ENCODE peak calls at places on chromosomes 13 and 19, in six cellular contexts. Z is hepatic stellate cell; F is AG04450; V is stimulated activated effector memory CD8-positive, alpha-beta T cell treated with anti-CD3 and anti-CD28 coated beads, Interleukin-12 subunit alpha, Interleukin-12 subunit beta, amount 100 ng/mL, for 72 hours; P is lung; M is GM12864. E is an unnamed sample.

GRCh38 chr13:111006508-111007031 is 91.7 kb upstream of the ANKRD10 start:
- DNase-seq in V (no peak), F (no peak), Z (peak), P (peak), M (no peak), E (peak)

GRCh38 chr19:12884926-12885748 is 1.9 kb downstream of the KLF1 start:
- DNase-seq in P (peak), Z (peak), V (peak), M (peak), F (no peak), E (no peak)

GRCh38 chr19:46192990-46193650 is 36.4 kb upstream of the IGFL1 start:
- DNase-seq in P (no peak), M (no peak), F (no peak), Z (peak), V (no peak), E (no peak)

GRCh38 chr13:99227331-99227900 is 26.8 kb downstream of the UBAC2 start:
- DNase-seq in Z (no peak), V (no peak), F (no peak), M (no peak), P (no peak), E (no peak)

GRCh38 chr19:38769635-38770211 is 3.6 kb downstream of the LGALS7 start:
- DNase-seq in V (peak), Z (peak), F (peak), P (peak), M (peak), E (peak)

GRCh38 chr13:113969311-113969972 is 4.4 kb downstream of the C13orf46 start:
- DNase-seq in V (no peak), M (no peak), Z (no peak), P (no peak), F (no peak), E (no peak)

GRCh38 chr19:4449022-4449825 is 8.4 kb downstream of the UBXN6 start:
- DNase-seq in Z (no peak), V (no peak), F (no peak), M (no peak), P (no peak), E (no peak)

GRCh38 chr13:102569488-102569887 is 27.3 kb upstream of the TPP2 start:
- DNase-seq in P (no peak), M (no peak), Z (peak), F (no peak), V (no peak), E (peak)

GRCh38 chr19:36573948-36574726 is 1.0 kb upstream of the ZNF529 start:
- DNase-seq in Z (no peak), P (no peak), M (peak), V (no peak), F (no peak), E (no peak)

GRCh38 chr13:60242231-60242630 is 78.5 kb upstream of the DIAPH3 start:
- DNase-seq in P (no peak), V (no peak), F (no peak), Z (no peak), M (no peak), E (no peak)

GRCh38 chr13:113422790-113423189 is 30.5 kb downstream of the ADPRHL1 start:
- DNase-seq in F (no peak), V (no peak), Z (no peak), P (no peak), M (no peak), E (no peak)

GRCh38 chr19:6108721-6109633 is 1.3 kb downstream of the RFX2 start:
- DNase-seq in P (peak), F (no peak), Z (peak), M (no peak), V (peak), E (no peak)

GRCh38 chr19:43936219-43936618 is 1.1 kb upstream of the ZNF45 start:
- DNase-seq in M (no peak), V (no peak), F (no peak), P (no peak), Z (no peak), E (no peak)

GRCh38 chr13:108070925-108071324 is 144.4 kb downstream of the LIG4 start:
- DNase-seq in P (no peak), F (no peak), Z (no peak), M (no peak), V (no peak), E (no peak)

GRCh38 chr19:45171211-45171623 is 6.8 kb downstream of the TRAPPC6A start:
- DNase-seq in F (no peak), Z (no peak), P (no peak), V (no peak), M (no peak), E (no peak)

GRCh38 chr19:29662604-29663404 is 2.5 kb upstream of the PLEKHF1 start:
- DNase-seq in P (no peak), V (no peak), M (no peak), Z (peak), F (peak), E (peak)

GRCh38 chr19:47381653-47382279 is 32.7 kb downstream of the DHX34 start:
- DNase-seq in F (no peak), M (no peak), V (peak), Z (no peak), P (no peak), E (no peak)